ENCODE peak calls at places on chromosomes 1 and 21, in six cellular contexts. R, H, V, F, Q and L are unnamed samples.

GRCh38 chr1:183804916-183805734 is at the start of gene RGL1:
- DNase-seq in R (no peak), H (peak), F (no peak), V (peak), Q (peak), L (peak)

GRCh38 chr1:178093958-178094751 is at the start of gene RASAL2:
- DNase-seq in H (peak), R (no peak), F (no peak), V (peak), Q (peak), L (peak)

GRCh38 chr1:161117681-161118581 is at the start of the genes NIT1 and PFDN2:
- DNase-seq in R (peak), V (peak), Q (peak), H (peak), F (peak), L (peak)

GRCh38 chr1:19921310-19921709 is 2.1 kb downstream of the PLA2G2E start:
- DNase-seq in Q (no peak), V (no peak), F (no peak), R (no peak), H (no peak), L (no peak)

GRCh38 chr1:43982241-43982640 is 3.2 kb downstream of the B4GALT2 start:
- DNase-seq in H (no peak), V (no peak), R (no peak), F (no peak), Q (no peak), L (no peak)

GRCh38 chr21:25790122-25790951 is 55.6 kb downstream of the GABPA start:
- DNase-seq in F (no peak), V (peak), Q (no peak), R (no peak), H (peak), L (no peak)

GRCh38 chr1:222924140-222924706 is 109.4 kb downstream of the DISP1 start:
- DNase-seq in F (no peak), V (no peak), H (no peak), Q (no peak), R (no peak), L (no peak)

GRCh38 chr1:14190508-14190907 is 408.0 kb upstream of the KAZN start:
- DNase-seq in Q (no peak), F (no peak), V (peak), R (no peak), H (no peak), L (peak)

GRCh38 chr1:201229095-201229494 is 38.5 kb downstream of the IGFN1 start:
- DNase-seq in V (no peak), F (no peak), Q (no peak), H (no peak), R (no peak), L (no peak)

GRCh38 chr1:112322018-112322417 is 74.0 kb upstream of the CTTNBP2NL start:
- DNase-seq in H (no peak), Q (no peak), V (no peak), F (no peak), R (no peak), L (no peak)

GRCh38 chr1:165841582-165842362 is 14.4 kb downstream of the UCK2 start:
- DNase-seq in F (no peak), V (peak), Q (no peak), R (no peak), H (no peak), L (no peak)

GRCh38 chr1:58573705-58574591 is 3.1 kb downstream of the TACSTD2 start:
- DNase-seq in F (no peak), R (no peak), H (no peak), V (no peak), Q (peak), L (no peak)

GRCh38 chr1:1208713-1209433 is 2.5 kb upstream of the TNFRSF18 start:
- DNase-seq in Q (no peak), F (peak), V (peak), R (no peak), H (no peak), L (no peak)

GRCh38 chr1:230392920-230393521 is 33.1 kb downstream of the PGBD5 start:
- DNase-seq in R (no peak), Q (no peak), F (no peak), V (no peak), H (no peak), L (no peak)

GRCh38 chr1:109529895-109530456 is 9.7 kb upstream of the GPR61 start:
- DNase-seq in Q (no peak), H (no peak), V (no peak), R (no peak), F (no peak), L (no peak)

GRCh38 chr1:76759950-76760349 is 107.3 kb upstream of the ST6GALNAC5 start:
- DNase-seq in R (no peak), V (peak), H (no peak), Q (peak), F (no peak), L (no peak)

GRCh38 chr1:241007668-241008067 is 349.3 kb downstream of the RGS7 start:
- DNase-seq in F (no peak), Q (peak), R (no peak), V (no peak), H (no peak), L (peak)

GRCh38 chr1:1429671-1430073 is 5.8 kb upstream of the VWA1 start:
- DNase-seq in F (no peak), R (no peak), Q (no peak), V (peak), H (no peak), L (no peak)

GRCh38 chr1:21269461-21270085 is 20.7 kb downstream of the ECE1 start:
- DNase-seq in R (no peak), H (no peak), V (no peak), F (no peak), Q (no peak), L (no peak)

GRCh38 chr1:164560076-164560475 is 1.1 kb downstream of the PBX1 start:
- DNase-seq in V (peak), F (no peak), H (no peak), R (no peak), Q (no peak), L (no peak)